ENCODE peak calls at places on chromosomes 11 and 22, in seven cellular contexts. One of them, this sample, is unnamed.

GRCh38 chr11:96393753-96394348 is 4.0 kb downstream of the JRKL start:
- DNase-seq in H1: no peak
- DNase-seq in H9: no peak
- DNase-seq in mesendoderm: peak; percentile 45
- DNase-seq in neuronal stem cell: no peak
- DNase-seq in mesenchymal stem cell: peak; percentile 60
- DNase-seq in IMR-90: peak; percentile 61
- DNase-seq in this sample: no peak

GRCh38 chr22:40512426-40513136 is 123.9 kb downstream of the MRTFA start:
- DNase-seq in IMR-90: peak; percentile 99
- DNase-seq in H9: no peak
- DNase-seq in H1: no peak
- DNase-seq in mesenchymal stem cell: peak; percentile 100
- DNase-seq in neuronal stem cell: no peak
- DNase-seq in mesendoderm: peak; percentile 62
- DNase-seq in this sample: peak; percentile 96

GRCh38 chr22:48756146-48757111 is 1071.2 kb downstream of the BRD1 start:
- DNase-seq in H9: no peak
- DNase-seq in H1: no peak
- DNase-seq in neuronal stem cell: no peak
- DNase-seq in mesenchymal stem cell: no peak
- DNase-seq in IMR-90: no peak
- DNase-seq in mesendoderm: no peak
- DNase-seq in this sample: no peak

GRCh38 chr11:114075891-114076441 is 16.5 kb downstream of the ZBTB16 start:
- DNase-seq in IMR-90: peak; percentile 24
- DNase-seq in neuronal stem cell: peak; percentile 32
- DNase-seq in mesenchymal stem cell: peak; percentile 93
- DNase-seq in mesendoderm: peak; percentile 77
- DNase-seq in H1: no peak
- DNase-seq in H9: peak; percentile 71
- DNase-seq in this sample: peak; percentile 51

GRCh38 chr22:24506802-24507438 is 11.8 kb downstream of the UPB1 start:
- DNase-seq in mesendoderm: no peak
- DNase-seq in IMR-90: peak; percentile 45
- DNase-seq in neuronal stem cell: no peak
- DNase-seq in H9: peak; percentile 50
- DNase-seq in H1: no peak
- DNase-seq in mesenchymal stem cell: peak; percentile 90
- DNase-seq in this sample: no peak

GRCh38 chr11:115222218-115222862 is 281.9 kb downstream of the CADM1 start:
- DNase-seq in H1: no peak
- DNase-seq in mesenchymal stem cell: peak; percentile 87
- DNase-seq in H9: no peak
- DNase-seq in mesendoderm: peak; percentile 84
- DNase-seq in IMR-90: peak; percentile 98
- DNase-seq in neuronal stem cell: no peak
- DNase-seq in this sample: peak; percentile 59

GRCh38 chr11:125102025-125102424 is 9.4 kb downstream of the TMEM218 start:
- DNase-seq in H1: no peak
- DNase-seq in mesenchymal stem cell: no peak
- DNase-seq in H9: no peak
- DNase-seq in IMR-90: no peak
- DNase-seq in neuronal stem cell: no peak
- DNase-seq in mesendoderm: no peak
- DNase-seq in this sample: no peak

GRCh38 chr11:27696961-27697360 is 3.3 kb downstream of the BDNF start:
- DNase-seq in mesenchymal stem cell: peak; percentile 79
- DNase-seq in neuronal stem cell: no peak
- DNase-seq in IMR-90: peak; percentile 85
- DNase-seq in H9: no peak
- DNase-seq in mesendoderm: no peak
- DNase-seq in H1: no peak
- DNase-seq in this sample: no peak

GRCh38 chr11:16739326-16739875 is 954 bp downstream of the C11orf58 start:
- DNase-seq in mesenchymal stem cell: peak; percentile 57
- DNase-seq in H9: no peak
- DNase-seq in H1: no peak
- DNase-seq in neuronal stem cell: no peak
- DNase-seq in IMR-90: peak; percentile 28
- DNase-seq in mesendoderm: peak; percentile 26
- DNase-seq in this sample: peak; percentile 7

GRCh38 chr11:65501530-65502273 is 2.9 kb downstream of the MALAT1 start:
- DNase-seq in IMR-90: peak; percentile 56
- DNase-seq in neuronal stem cell: no peak
- DNase-seq in mesenchymal stem cell: peak; percentile 73
- DNase-seq in mesendoderm: peak; percentile 49
- DNase-seq in H9: no peak
- DNase-seq in H1: no peak
- DNase-seq in this sample: peak; percentile 37

GRCh38 chr11:18617688-18618340 is 16.3 kb downstream of the SPTY2D1 start:
- DNase-seq in mesenchymal stem cell: peak; percentile 33
- DNase-seq in H9: no peak
- DNase-seq in H1: no peak
- DNase-seq in IMR-90: peak; percentile 71
- DNase-seq in mesendoderm: no peak
- DNase-seq in neuronal stem cell: no peak
- DNase-seq in this sample: no peak

GRCh38 chr11:64081663-64082442 is 46.1 kb downstream of the FLRT1 start:
- DNase-seq in mesenchymal stem cell: no peak
- DNase-seq in neuronal stem cell: no peak
- DNase-seq in IMR-90: no peak
- DNase-seq in mesendoderm: no peak
- DNase-seq in H9: no peak
- DNase-seq in H1: no peak
- DNase-seq in this sample: no peak

GRCh38 chr11:44024977-44025376 is 22.8 kb upstream of the ACCSL start:
- DNase-seq in mesenchymal stem cell: no peak
- DNase-seq in H1: no peak
- DNase-seq in neuronal stem cell: no peak
- DNase-seq in H9: no peak
- DNase-seq in mesendoderm: no peak
- DNase-seq in IMR-90: no peak
- DNase-seq in this sample: no peak

GRCh38 chr11:27563201-27563600 is 56.6 kb upstream of the LIN7C start:
- DNase-seq in H9: no peak
- DNase-seq in mesenchymal stem cell: peak; percentile 62
- DNase-seq in neuronal stem cell: no peak
- DNase-seq in IMR-90: peak; percentile 78
- DNase-seq in H1: no peak
- DNase-seq in mesendoderm: no peak
- DNase-seq in this sample: no peak

GRCh38 chr11:110373061-110373702 is 56.6 kb upstream of the FDX1 start:
- DNase-seq in mesendoderm: no peak
- DNase-seq in H1: no peak
- DNase-seq in IMR-90: peak; percentile 60
- DNase-seq in mesenchymal stem cell: peak; percentile 53
- DNase-seq in H9: no peak
- DNase-seq in neuronal stem cell: no peak
- DNase-seq in this sample: peak; percentile 88

GRCh38 chr22:45212306-45212709 is 28.4 kb downstream of the KIAA0930 start:
- DNase-seq in neuronal stem cell: no peak
- DNase-seq in H1: no peak
- DNase-seq in mesenchymal stem cell: peak; percentile 98
- DNase-seq in H9: no peak
- DNase-seq in mesendoderm: peak; percentile 88
- DNase-seq in IMR-90: peak; percentile 96
- DNase-seq in this sample: peak; percentile 44

GRCh38 chr22:30221121-30221992 is 25.2 kb downstream of the LIF start:
- DNase-seq in H9: no peak
- DNase-seq in mesenchymal stem cell: no peak
- DNase-seq in IMR-90: no peak
- DNase-seq in mesendoderm: no peak
- DNase-seq in neuronal stem cell: no peak
- DNase-seq in H1: no peak
- DNase-seq in this sample: no peak

GRCh38 chr22:46561435-46561905 is 24.1 kb upstream of the CELSR1 start:
- DNase-seq in H9: peak; percentile 82
- DNase-seq in mesenchymal stem cell: no peak
- DNase-seq in IMR-90: peak; percentile 23
- DNase-seq in mesendoderm: peak; percentile 85
- DNase-seq in H1: no peak
- DNase-seq in neuronal stem cell: no peak
- DNase-seq in this sample: no peak

GRCh38 chr22:39543095-39543494 is 10.5 kb upstream of the RPS19BP1 start:
- DNase-seq in H1: no peak
- DNase-seq in IMR-90: peak; percentile 32
- DNase-seq in neuronal stem cell: no peak
- DNase-seq in mesendoderm: no peak
- DNase-seq in mesenchymal stem cell: peak; percentile 38
- DNase-seq in H9: peak; percentile 68
- DNase-seq in this sample: no peak

DNA sequence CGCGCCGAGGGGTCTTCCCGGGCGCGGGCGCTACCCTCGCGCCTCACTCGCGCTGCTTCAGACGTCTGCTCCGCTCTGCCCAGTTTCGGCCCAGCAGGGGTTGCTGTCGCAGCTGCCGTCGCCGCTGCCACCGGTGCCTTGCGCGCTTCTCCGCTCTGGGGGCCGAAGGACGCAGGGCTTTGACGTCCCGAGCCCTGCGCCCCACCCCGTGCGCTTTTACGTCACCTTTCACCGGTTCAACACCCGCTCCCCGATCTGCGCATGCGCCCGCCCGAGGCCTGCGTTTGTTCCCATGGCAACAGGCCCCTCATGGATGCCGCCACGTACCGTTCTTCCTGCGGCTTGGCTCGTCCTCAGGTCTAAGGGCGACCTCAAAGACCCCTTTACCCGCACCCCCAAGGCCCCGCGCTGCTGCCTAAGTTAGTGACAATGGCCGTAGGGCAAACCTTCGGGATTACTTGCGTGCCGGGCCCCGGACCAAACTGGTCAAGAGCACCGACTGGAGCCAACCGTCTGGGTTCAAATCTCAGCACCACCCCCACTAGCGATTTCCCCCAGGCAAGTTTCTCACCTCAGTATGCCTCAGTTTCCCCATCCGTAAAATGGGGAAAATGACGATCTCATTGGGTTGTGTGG is 642 bp upstream of the CDK2AP2 start:
- DNase-seq in H1: peak; percentile 88
- DNase-seq in IMR-90: peak; percentile 93
- DNase-seq in neuronal stem cell: peak; percentile 99
- DNase-seq in mesenchymal stem cell: peak; percentile 97
- DNase-seq in mesendoderm: peak; percentile 98
- DNase-seq in H9: peak; percentile 96
- DNase-seq in this sample: peak; percentile 100
- H3K23ac ChIP-seq in H1: no peak overlapping the region
- H3K23ac ChIP-seq in IMR-90: no peak overlapping the region
- H3K23ac ChIP-seq in neuronal stem cell: peak overlapping the region; percentile 95
- H3K23ac ChIP-seq in mesenchymal stem cell: no peak overlapping the region
- H3K23ac ChIP-seq in mesendoderm: no peak overlapping the region
- H3K23ac ChIP-seq in H9: no peak overlapping the region
- H3K23ac ChIP-seq in this sample: no peak overlapping the region

DNA sequence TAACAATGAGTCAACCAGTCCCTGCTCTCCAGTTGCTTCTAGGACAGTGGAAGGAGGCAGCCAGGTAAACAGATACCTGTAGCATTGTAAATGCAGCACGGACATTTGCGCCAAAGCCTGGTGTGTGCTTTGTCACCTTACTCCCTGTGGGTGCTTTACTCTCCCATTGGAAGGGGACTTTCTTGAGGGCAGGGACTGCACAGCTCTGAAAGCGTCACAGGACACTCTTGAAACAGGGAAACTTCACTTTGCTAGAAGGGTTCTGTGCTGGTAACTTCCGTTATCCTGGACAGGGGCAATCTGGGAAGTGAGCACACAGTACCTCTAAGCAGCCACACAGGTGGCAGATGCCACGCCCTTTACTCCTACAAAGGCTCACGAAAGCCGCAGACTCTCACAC is 99.8 kb downstream of the MYO18B start:
- DNase-seq in IMR-90: no peak
- DNase-seq in H1: no peak
- DNase-seq in neuronal stem cell: no peak
- DNase-seq in mesenchymal stem cell: no peak
- DNase-seq in mesendoderm: no peak
- DNase-seq in H9: no peak
- DNase-seq in this sample: no peak
- H3K4ac ChIP-seq in IMR-90: no peak overlapping the region
- H3K4ac ChIP-seq in H1: no peak overlapping the region
- H3K4ac ChIP-seq in neuronal stem cell: no peak overlapping the region
- H3K4ac ChIP-seq in mesenchymal stem cell: no peak overlapping the region
- H3K4ac ChIP-seq in mesendoderm: no peak overlapping the region
- H3K4ac ChIP-seq in H9: no peak overlapping the region
- H3K4ac ChIP-seq in this sample: no peak overlapping the region

DNA sequence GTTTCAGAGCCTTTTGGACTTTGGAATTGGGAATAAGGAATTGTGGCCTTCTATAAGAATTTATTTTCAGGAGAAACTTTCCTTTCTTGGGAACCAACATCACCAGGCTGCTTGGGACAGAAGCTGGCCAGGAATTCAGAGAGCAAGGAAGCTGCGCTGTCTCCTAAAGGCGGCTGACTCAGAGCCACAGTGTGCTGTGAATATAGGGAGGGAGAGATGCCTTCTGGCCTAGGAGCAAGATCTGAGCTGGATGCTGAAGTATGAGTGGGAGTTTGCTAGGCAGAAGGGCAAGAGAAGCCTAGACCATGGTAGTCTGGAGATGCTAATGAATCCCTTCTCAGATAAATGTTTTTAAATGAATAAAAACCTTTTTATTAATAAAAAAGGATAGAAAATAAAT is 213.7 kb upstream of the TBCEL start:
- DNase-seq in IMR-90: peak; percentile 51
- DNase-seq in H1: no peak
- DNase-seq in neuronal stem cell: no peak
- DNase-seq in mesenchymal stem cell: peak; percentile 10
- DNase-seq in H9: no peak
- DNase-seq in mesendoderm: no peak
- DNase-seq in this sample: no peak
- H3K23ac ChIP-seq in IMR-90: no peak overlapping the region
- H3K23ac ChIP-seq in H1: no peak overlapping the region
- H3K23ac ChIP-seq in neuronal stem cell: no peak overlapping the region
- H3K23ac ChIP-seq in mesenchymal stem cell: no peak overlapping the region
- H3K23ac ChIP-seq in H9: no peak overlapping the region
- H3K23ac ChIP-seq in mesendoderm: no peak overlapping the region
- H3K23ac ChIP-seq in this sample: no peak overlapping the region

DNA sequence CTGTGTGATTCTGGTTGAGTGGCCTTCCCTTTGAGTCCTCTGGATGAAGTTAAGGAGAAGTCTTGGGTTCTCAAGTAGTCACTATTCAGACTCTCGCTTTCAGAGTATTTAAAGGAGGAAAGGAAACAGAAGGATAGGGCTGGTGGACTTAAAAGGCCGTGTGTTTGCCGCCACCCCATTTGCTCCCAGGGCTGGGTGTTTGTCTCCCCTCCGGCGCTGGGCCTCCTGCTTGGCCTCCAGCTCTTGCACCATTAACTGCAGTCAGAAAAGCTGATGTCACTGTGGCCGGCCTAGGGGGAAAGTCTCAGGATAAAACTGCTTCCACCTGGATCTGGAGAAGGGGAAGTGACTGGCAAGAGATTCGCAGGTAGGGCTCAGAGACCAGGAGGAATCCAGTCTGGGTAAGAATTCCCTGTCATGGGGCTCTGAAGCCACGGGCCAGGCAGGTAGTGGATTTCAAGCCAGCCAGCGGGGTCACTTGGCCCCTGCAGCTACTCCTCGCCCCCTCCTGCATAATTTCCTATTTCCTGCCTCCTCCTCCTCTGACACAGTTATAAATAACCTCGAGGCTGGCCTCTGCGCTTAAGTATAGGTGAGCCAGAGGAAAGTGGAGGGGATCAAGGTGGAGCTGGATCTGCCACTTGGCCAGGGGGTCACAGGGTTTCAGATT is 17.1 kb downstream of the TIMP3 start:
- DNase-seq in H9: no peak
- DNase-seq in neuronal stem cell: no peak
- DNase-seq in mesenchymal stem cell: no peak
- DNase-seq in mesendoderm: peak; percentile 75
- DNase-seq in IMR-90: no peak
- DNase-seq in H1: no peak
- DNase-seq in this sample: peak; percentile 63
- H3K4ac ChIP-seq in H9: no peak overlapping the region
- H3K4ac ChIP-seq in neuronal stem cell: no peak overlapping the region
- H3K4ac ChIP-seq in mesenchymal stem cell: no peak overlapping the region
- H3K4ac ChIP-seq in mesendoderm: no peak overlapping the region
- H3K4ac ChIP-seq in IMR-90: no peak overlapping the region
- H3K4ac ChIP-seq in H1: no peak overlapping the region
- H3K4ac ChIP-seq in this sample: no peak overlapping the region

GRCh38 chr11:116360542-116360941 is 412.2 kb downstream of the BUD13 start:
- DNase-seq in mesenchymal stem cell: no peak
- DNase-seq in neuronal stem cell: no peak
- DNase-seq in H9: no peak
- DNase-seq in mesendoderm: no peak
- DNase-seq in IMR-90: no peak
- DNase-seq in H1: no peak
- DNase-seq in this sample: no peak
- H3K23ac ChIP-seq in mesenchymal stem cell: no peak overlapping the region
- H3K23ac ChIP-seq in neuronal stem cell: no peak overlapping the region
- H3K23ac ChIP-seq in H9: no peak overlapping the region
- H3K23ac ChIP-seq in mesendoderm: no peak overlapping the region
- H3K23ac ChIP-seq in IMR-90: no peak overlapping the region
- H3K23ac ChIP-seq in H1: no peak overlapping the region
- H3K23ac ChIP-seq in this sample: no peak overlapping the region